ENCODE peak calls at places on chromosomes 5 and 9, in ten cellular contexts. M is WTC11, O is HCT116, Q is sigmoid colon, A is breast epithelium, G is K562, J is lower leg skin, B is astrocyte, W is GM20000, P is BJ. E is an unnamed sample.

GRCh38 chr5:158979749-158980521 is 119.8 kb downstream of the EBF1 start:
- DNase-seq in G (no peak), J (peak; percentile 64), M (no peak), A (no peak), Q (peak; percentile 76), B (peak; percentile 49), O (no peak), P (no peak), W (no peak), E (no peak)

GRCh38 chr9:13648676-13649075 is 369.2 kb upstream of the MPDZ start:
- DNase-seq in M (no peak), Q (no peak), G (no peak), A (no peak), W (no peak), P (no peak), B (no peak), O (no peak), J (no peak), E (no peak)

GRCh38 chr5:53045263-53045662 is 56.1 kb downstream of the ITGA2 start:
- DNase-seq in P (no peak), G (no peak), W (no peak), O (no peak), M (no peak), J (no peak), Q (no peak), A (no peak), B (peak; percentile 25), E (no peak)

GRCh38 chr5:73768-74502 is 18.0 kb upstream of the PLEKHG4B start:
- DNase-seq in M (no peak), G (no peak), Q (no peak), P (no peak), A (no peak), O (no peak), W (no peak), J (no peak), B (no peak), E (no peak)

GRCh38 chr9:124242331-124243194 is 15.2 kb upstream of the NEK6 start:
- DNase-seq in O (no peak), Q (peak; percentile 74), B (no peak), P (no peak), W (no peak), G (no peak), J (no peak), A (peak; percentile 31), M (peak; percentile 63), E (no peak)

GRCh38 chr5:122287101-122287500 is 24.9 kb upstream of the SNCAIP start:
- DNase-seq in J (no peak), Q (no peak), O (no peak), P (no peak), M (no peak), A (no peak), W (no peak), B (peak; percentile 11), G (no peak), E (no peak)

GRCh38 chr5:141420855-141421488 is at the start of gene PCDHGA11:
- DNase-seq in O (peak; percentile 4), W (peak; percentile 72), Q (no peak), B (peak; percentile 38), M (peak; percentile 77), P (no peak), J (no peak), A (no peak), G (peak; percentile 61), E (no peak)

GRCh38 chr9:4241552-4241951 is 58.3 kb downstream of the GLIS3 start:
- DNase-seq in A (no peak), J (no peak), O (no peak), W (no peak), M (no peak), B (no peak), G (no peak), P (no peak), Q (no peak), E (no peak)

GRCh38 chr5:178232920-178233429 is 373 bp upstream of the PHYKPL start:
- DNase-seq in B (no peak), M (no peak), P (no peak), O (no peak), Q (no peak), W (no peak), G (no peak), A (no peak), J (no peak), E (no peak)

GRCh38 chr5:126188804-126189203 is 234.4 kb upstream of the GRAMD2B start:
- DNase-seq in O (no peak), G (no peak), P (no peak), Q (no peak), A (no peak), M (no peak), J (no peak), W (no peak), B (no peak), E (no peak)

GRCh38 chr9:109769250-109769649 is 10.7 kb upstream of the PALM2AKAP2 start:
- DNase-seq in G (no peak), Q (no peak), J (no peak), A (no peak), P (no peak), M (no peak), W (no peak), O (no peak), B (peak; percentile 77), E (no peak)

GRCh38 chr5:87151547-87151946 is 116.1 kb upstream of the RASA1 start:
- DNase-seq in J (no peak), O (no peak), Q (no peak), A (no peak), M (no peak), W (no peak), B (peak; percentile 99), G (no peak), P (peak; percentile 48), E (no peak)

GRCh38 chr5:157446077-157446930 is 13.7 kb upstream of the NIPAL4 start:
- DNase-seq in O (no peak), G (no peak), A (no peak), M (no peak), W (no peak), J (no peak), Q (no peak), P (no peak), B (no peak), E (no peak)

GRCh38 chr5:88732181-88732633 is 150.8 kb downstream of the MEF2C start:
- DNase-seq in A (no peak), Q (peak; percentile 69), M (no peak), G (no peak), W (peak; percentile 33), J (peak; percentile 40), O (no peak), B (peak; percentile 83), P (no peak), E (no peak)

GRCh38 chr9:135116892-135117680 is 29.6 kb downstream of the OLFM1 start:
- DNase-seq in Q (no peak), M (no peak), A (no peak), G (no peak), P (no peak), B (no peak), O (no peak), J (no peak), W (no peak), E (no peak)

GRCh38 chr5:179437341-179438001 is 92.2 kb upstream of the ADAMTS2 start:
- DNase-seq in J (no peak), P (no peak), M (no peak), W (no peak), O (no peak), G (no peak), A (no peak), B (no peak), Q (peak; percentile 36), E (no peak)

DNA sequence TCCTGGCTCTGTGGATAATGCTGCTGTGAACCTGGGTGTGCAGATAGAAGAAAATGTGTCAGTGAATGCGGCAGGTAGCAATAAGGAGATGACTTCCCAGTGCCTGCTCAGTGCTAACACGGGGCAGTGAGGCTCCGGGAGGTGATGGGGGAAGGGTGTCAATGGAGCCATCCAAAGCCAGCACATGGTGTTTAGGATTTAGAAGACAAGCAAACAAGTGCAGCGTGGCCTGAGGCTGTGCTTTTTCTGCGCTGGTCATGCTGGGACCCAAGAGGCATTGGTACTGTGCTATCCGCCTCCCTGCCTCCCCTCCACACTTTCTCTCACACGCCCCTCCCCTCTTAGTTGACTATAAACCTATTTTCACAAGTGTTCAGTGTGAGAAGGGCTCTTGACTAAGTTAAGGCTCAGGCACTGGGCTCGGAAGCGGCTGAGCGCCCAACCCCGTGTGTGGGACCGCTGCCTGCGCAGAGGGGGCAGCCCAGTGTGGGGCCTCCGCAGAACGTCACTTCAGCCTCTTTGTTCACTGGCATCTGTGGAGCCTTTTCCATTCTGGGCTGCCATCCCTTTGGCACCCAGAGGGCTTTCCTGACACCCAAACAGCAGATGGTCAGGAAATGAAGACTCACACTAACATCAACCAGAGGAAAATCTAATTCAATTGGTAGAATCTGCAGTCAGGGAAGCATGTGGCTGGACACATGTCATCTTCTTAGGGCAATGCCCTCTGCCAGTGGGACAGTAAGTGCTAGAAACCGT is 21.8 kb upstream of the NINJ1 start:
- DNase-seq in A (no peak), O (no peak), Q (no peak), B (no peak), J (no peak), W (no peak), G (no peak), M (no peak), P (no peak), E (no peak)
- TF ChIP-seq CTCF in A (no peak), O (no peak), Q (no peak), B (no peak), J (no peak), W (no peak), G (no peak), M (no peak), P (no peak), E (no peak)

DNA sequence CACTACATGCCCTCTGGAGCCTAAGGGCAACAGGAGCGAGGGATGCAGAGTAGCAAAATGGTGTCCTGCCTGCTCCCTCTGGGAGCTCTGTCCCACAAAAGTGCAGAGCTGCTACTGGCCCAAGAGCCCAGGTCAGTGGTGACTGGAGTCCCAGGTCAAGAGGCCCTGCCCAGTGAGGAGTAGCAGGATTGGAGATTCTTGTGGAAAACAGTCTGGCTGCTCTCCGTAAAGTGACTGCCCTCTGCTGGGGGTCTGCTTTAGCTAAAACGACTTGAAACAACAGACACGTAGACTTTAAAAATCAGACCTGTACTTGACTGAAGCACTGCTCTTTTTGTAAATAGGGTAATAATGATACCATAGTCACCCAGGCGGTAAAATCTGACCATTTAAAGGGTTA is 917.0 kb downstream of the MAT2B start:
- DNase-seq in M (peak; percentile 59), B (peak; percentile 8), W (no peak), Q (no peak), A (no peak), O (no peak), G (peak; percentile 13), J (no peak), P (no peak), E (no peak)
- TF ChIP-seq CTCF in M (peak; percentile 31), B (peak; percentile 7), W (no peak), Q (no peak), A (no peak), O (no peak), G (no peak), J (no peak), P (no peak), E (no peak)

GRCh38 chr9:126203313-126203712 is 123.3 kb upstream of the MVB12B start:
- DNase-seq in O (no peak), W (no peak), Q (no peak), J (no peak), M (no peak), B (no peak), G (no peak), A (no peak), P (no peak), E (no peak)
- TF ChIP-seq CTCF in O (no peak), W (peak; percentile 10), Q (no peak), J (no peak), M (no peak), B (no peak), G (peak; percentile 60), A (no peak), P (peak; percentile 17), E (no peak)

GRCh38 chr9:70257512-70257911 is 1.3 kb upstream of the SMC5 start:
- DNase-seq in G (no peak), Q (no peak), A (no peak), B (no peak), M (no peak), J (no peak), W (no peak), P (no peak), O (no peak), E (no peak)
- TF ChIP-seq CTCF in G (no peak), Q (no peak), A (no peak), B (no peak), M (no peak), J (no peak), W (no peak), P (no peak), O (no peak), E (no peak)